ENCODE peak calls at places on chromosomes 6 and 20, in ten cellular contexts. X is RWPE1; V is ovary; I is RWPE2; J is CD8-positive, alpha-beta memory T cell; Q is upper lobe of left lung; U is GM23248; P is right cardiac atrium; N is OCI-LY7; C is lower lobe of right lung. B is an unnamed sample.

GRCh38 chr6:112620832-112621569 is 273.9 kb downstream of the RFPL4B start:
- DNase-seq in X (peak), V (no peak), I (no peak), J (no peak), Q (no peak), U (no peak), P (no peak), N (no peak), C (no peak), B (no peak)

GRCh38 chr6:78863576-78863975 is 3.8 kb upstream of the IRAK1BP1 start:
- DNase-seq in X (no peak), V (no peak), I (no peak), J (no peak), Q (no peak), U (no peak), P (no peak), N (no peak), C (no peak), B (no peak)

GRCh38 chr20:40953856-40954255 is 74.8 kb upstream of the TOP1 start:
- DNase-seq in X (no peak), V (no peak), I (peak), J (no peak), Q (no peak), U (peak), P (no peak), N (no peak), C (no peak), B (no peak)

GRCh38 chr6:39902786-39903465 is 31.3 kb downstream of the MOCS1 start:
- DNase-seq in X (no peak), V (no peak), I (no peak), J (no peak), Q (no peak), U (no peak), P (no peak), N (no peak), C (no peak), B (no peak)

GRCh38 chr6:142030115-142030619 is 102.6 kb upstream of the GJE1 start:
- DNase-seq in X (no peak), V (no peak), I (no peak), J (peak), Q (no peak), U (peak), P (no peak), N (no peak), C (no peak), B (no peak)

GRCh38 chr6:126039284-126039683 is 52.9 kb downstream of the TRMT11 start:
- DNase-seq in X (peak), V (no peak), I (no peak), J (no peak), Q (no peak), U (peak), P (no peak), N (no peak), C (no peak), B (no peak)

GRCh38 chr20:51014797-51015722 is 7.8 kb downstream of the KCNG1 start:
- DNase-seq in X (peak), V (no peak), I (no peak), J (no peak), Q (peak), U (peak), P (peak), N (peak), C (no peak), B (peak)

GRCh38 chr20:22338140-22338708 is 246.1 kb downstream of the FOXA2 start:
- DNase-seq in X (no peak), V (no peak), I (no peak), J (no peak), Q (no peak), U (no peak), P (no peak), N (no peak), C (no peak), B (no peak)

GRCh38 chr6:81486234-81486633 is 266.2 kb downstream of the TENT5A start:
- DNase-seq in X (no peak), V (no peak), I (no peak), J (no peak), Q (no peak), U (no peak), P (no peak), N (no peak), C (no peak), B (no peak)

GRCh38 chr20:32050851-32051556 is 1.0 kb upstream of the HCK start:
- DNase-seq in X (no peak), V (no peak), I (no peak), J (no peak), Q (peak), U (no peak), P (peak), N (no peak), C (peak), B (no peak)

GRCh38 chr20:1319051-1319450 is 9.9 kb downstream of the SDCBP2 start:
- DNase-seq in X (no peak), V (no peak), I (no peak), J (no peak), Q (no peak), U (no peak), P (no peak), N (no peak), C (no peak), B (no peak)

GRCh38 chr6:106159531-106159940 is 73.4 kb downstream of the PRDM1 start:
- DNase-seq in X (peak), V (no peak), I (no peak), J (no peak), Q (peak), U (peak), P (no peak), N (no peak), C (no peak), B (no peak)

GRCh38 chr20:60013296-60014142 is 55.3 kb downstream of the CDH26 start:
- DNase-seq in X (peak), V (no peak), I (no peak), J (no peak), Q (no peak), U (peak), P (no peak), N (no peak), C (no peak), B (no peak)

GRCh38 chr6:11645016-11645415 is 107.5 kb downstream of the TMEM170B start:
- DNase-seq in X (no peak), V (no peak), I (no peak), J (no peak), Q (no peak), U (peak), P (no peak), N (no peak), C (no peak), B (no peak)

GRCh38 chr6:27866370-27867050 is 45.7 kb downstream of the OR2B2 start:
- DNase-seq in X (peak), V (no peak), I (no peak), J (peak), Q (no peak), U (peak), P (no peak), N (peak), C (no peak), B (no peak)

GRCh38 chr20:21213691-21214090 is 87.8 kb downstream of the KIZ start:
- DNase-seq in X (no peak), V (no peak), I (no peak), J (no peak), Q (no peak), U (no peak), P (no peak), N (no peak), C (no peak), B (no peak)

GRCh38 chr20:62051901-62052255 is 13.8 kb downstream of the TAF4 start:
- DNase-seq in X (no peak), V (no peak), I (peak), J (no peak), Q (peak), U (no peak), P (no peak), N (no peak), C (peak), B (no peak)

GRCh38 chr20:62052842-62053464 is 12.7 kb downstream of the TAF4 start:
- DNase-seq in X (no peak), V (no peak), I (peak), J (no peak), Q (peak), U (no peak), P (no peak), N (no peak), C (peak), B (no peak)

GRCh38 chr20:62053465-62054196 is 12.1 kb downstream of the TAF4 start:
- DNase-seq in X (no peak), V (no peak), I (peak), J (no peak), Q (peak), U (no peak), P (no peak), N (no peak), C (no peak), B (no peak)

GRCh38 chr20:62051166-62051900 is 14.3 kb downstream of the TAF4 start:
- DNase-seq in X (no peak), V (peak), I (peak), J (no peak), Q (peak), U (no peak), P (no peak), N (no peak), C (peak), B (no peak)

DNA sequence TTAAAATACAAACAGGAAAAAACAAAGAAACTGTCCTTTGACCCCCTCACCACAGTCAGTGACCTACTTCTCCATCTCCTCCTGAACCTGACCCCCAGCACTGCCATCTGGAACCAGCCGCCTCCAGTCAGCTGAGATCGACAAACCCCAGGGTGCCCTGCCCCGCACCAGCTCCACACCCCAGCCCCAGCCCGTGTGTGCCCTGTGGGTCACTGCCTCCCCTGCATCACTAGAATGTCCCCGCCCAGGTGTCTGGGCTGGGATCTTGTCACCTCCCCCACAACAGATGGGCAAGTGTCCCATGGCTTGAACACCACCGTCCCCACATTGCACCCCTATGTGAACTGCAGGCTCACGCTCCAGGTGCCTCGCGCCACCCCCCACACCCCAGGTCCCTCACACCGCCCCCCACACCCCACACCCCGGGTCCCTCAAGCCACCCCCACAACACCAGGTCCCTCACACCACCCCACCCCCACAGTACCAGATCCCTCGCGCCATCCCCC is 13.3 kb downstream of the TAF4 start:
- DNase-seq in X (no peak), V (no peak), I (peak), J (no peak), Q (no peak), U (no peak), P (no peak), N (no peak), C (peak), B (no peak)
- H3K27ac ChIP-seq in X (no peak), V (no peak), I (no peak), J (no peak), Q (no peak), U (no peak), P (no peak), N (no peak), C (no peak), B (no peak)

DNA sequence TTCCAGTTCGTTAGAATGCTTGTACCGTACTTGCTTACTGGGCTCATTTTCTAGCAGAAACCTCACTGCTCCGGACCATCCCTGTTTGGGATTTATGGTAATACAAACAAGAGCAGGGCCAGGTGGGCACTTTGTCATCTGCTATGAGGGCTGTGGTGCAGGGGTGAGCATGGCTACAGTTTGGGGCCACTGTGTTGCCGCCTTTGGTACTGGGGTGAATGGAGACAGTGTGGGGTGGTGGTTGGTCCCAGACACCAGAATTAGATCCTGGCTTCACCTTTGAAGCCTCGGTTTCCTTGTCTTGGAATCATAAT is 95.0 kb downstream of the TOX2 start:
- DNase-seq in X (no peak), V (no peak), I (peak), J (no peak), Q (no peak), U (no peak), P (no peak), N (no peak), C (no peak), B (no peak)
- H3K27ac ChIP-seq in X (no peak), V (no peak), I (no peak), J (no peak), Q (no peak), U (no peak), P (no peak), N (no peak), C (no peak), B (no peak)

GRCh38 chr6:34423254-34423653 is 2.6 kb downstream of the RPS10 start:
- DNase-seq in X (no peak), V (no peak), I (no peak), J (no peak), Q (no peak), U (peak), P (no peak), N (no peak), C (no peak), B (no peak)
- H3K27ac ChIP-seq in X (peak), V (no peak), I (no peak), J (no peak), Q (no peak), U (peak), P (no peak), N (no peak), C (no peak), B (no peak)

DNA sequence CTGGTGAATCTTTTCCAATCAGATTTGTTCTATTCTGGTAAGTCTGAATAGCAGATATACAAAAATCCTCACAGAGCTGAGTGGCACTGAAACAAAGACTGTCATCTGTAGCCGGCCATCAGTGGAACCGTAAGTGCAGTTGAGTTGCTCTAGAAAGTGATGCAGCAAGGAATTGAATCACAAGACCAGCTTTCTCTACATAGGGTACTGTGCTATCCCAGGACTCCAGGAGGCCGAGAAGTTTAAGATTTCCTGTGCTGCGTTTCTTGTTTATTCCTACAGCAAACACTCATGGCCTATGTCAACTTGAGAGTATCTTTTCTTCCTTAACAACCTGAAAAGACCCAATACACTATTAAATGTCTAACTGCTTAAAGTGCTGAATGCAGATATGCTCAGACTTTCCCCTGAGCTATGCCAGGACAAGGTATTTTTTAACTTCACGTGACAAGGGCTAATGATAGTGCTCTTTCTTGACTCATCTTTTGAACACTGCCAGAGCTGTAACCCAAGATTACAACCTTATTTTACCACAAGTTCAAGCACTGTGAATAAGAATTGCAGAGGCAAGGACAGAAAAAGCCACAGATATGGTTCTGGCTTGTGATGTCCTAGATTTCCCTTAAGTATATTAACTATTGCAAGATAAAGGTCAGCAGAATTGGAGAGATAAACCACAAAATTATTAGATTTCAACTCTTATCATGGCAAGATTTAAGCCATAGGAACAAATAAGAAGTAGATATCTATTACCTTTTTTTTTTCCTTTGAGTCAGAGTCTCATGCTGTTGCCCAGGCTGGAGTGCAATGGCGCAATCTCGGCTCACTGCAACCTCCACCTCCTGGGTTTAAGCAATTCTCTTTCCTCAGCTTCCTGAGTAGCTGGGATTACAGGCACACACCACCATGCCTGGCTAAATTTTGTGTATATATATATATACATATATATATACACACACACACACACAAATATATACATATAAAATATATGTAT is 71.6 kb downstream of the GJA1 start:
- DNase-seq in X (no peak), V (no peak), I (no peak), J (no peak), Q (no peak), U (peak), P (no peak), N (no peak), C (no peak), B (no peak)
- H3K27ac ChIP-seq in X (no peak), V (no peak), I (no peak), J (no peak), Q (no peak), U (peak), P (no peak), N (no peak), C (no peak), B (no peak)

GRCh38 chr6:52544325-52545022 is 32.4 kb downstream of the TRAM2 start:
- DNase-seq in X (no peak), V (no peak), I (no peak), J (no peak), Q (no peak), U (peak), P (no peak), N (no peak), C (no peak), B (no peak)
- H3K27ac ChIP-seq in X (peak), V (peak), I (peak), J (no peak), Q (peak), U (peak), P (no peak), N (no peak), C (peak), B (no peak)

GRCh38 chr6:43742931-43743632 is 26.9 kb upstream of the VEGFA start:
- DNase-seq in X (no peak), V (no peak), I (peak), J (no peak), Q (no peak), U (no peak), P (no peak), N (no peak), C (no peak), B (no peak)
- H3K27ac ChIP-seq in X (peak), V (no peak), I (no peak), J (no peak), Q (no peak), U (no peak), P (no peak), N (no peak), C (no peak), B (no peak)

GRCh38 chr20:53764416-53764800 is 170.8 kb upstream of the ZNF217 start:
- DNase-seq in X (no peak), V (no peak), I (no peak), J (no peak), Q (no peak), U (no peak), P (no peak), N (no peak), C (no peak), B (no peak)
- H3K27ac ChIP-seq in X (no peak), V (no peak), I (peak), J (no peak), Q (no peak), U (peak), P (no peak), N (no peak), C (no peak), B (no peak)

DNA sequence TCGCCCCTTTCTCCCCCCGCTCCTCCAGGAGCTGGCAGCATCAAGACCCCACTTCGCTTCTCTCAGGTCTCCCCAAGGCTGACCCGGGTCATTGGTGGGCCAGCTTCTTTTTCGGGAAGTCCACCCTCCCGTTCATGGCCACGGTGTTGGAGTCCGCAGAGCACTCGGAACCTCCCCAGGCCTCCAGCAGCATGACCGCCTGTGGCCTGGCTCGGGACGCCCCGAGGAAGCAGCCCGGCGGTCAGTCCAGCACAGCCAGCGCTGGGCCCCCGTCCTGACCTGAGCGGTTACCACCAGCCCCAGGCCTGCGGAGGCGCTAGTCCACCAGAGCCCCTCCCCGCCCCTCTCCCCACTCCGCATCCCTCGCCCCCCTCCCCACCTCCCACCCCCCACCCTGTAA is 1.0 kb downstream of the PPDPF start:
- DNase-seq in X (no peak), V (no peak), I (peak), J (no peak), Q (peak), U (peak), P (no peak), N (no peak), C (peak), B (no peak)
- H3K27ac ChIP-seq in X (peak), V (no peak), I (peak), J (peak), Q (peak), U (no peak), P (no peak), N (no peak), C (peak), B (peak)